ENCODE peak calls at places on chromosomes 12 and 14, in eight cellular contexts. C, T, Y, S, M, U, O and G are unnamed samples.

GRCh38 chr14:33556382-33557121 is 394.3 kb downstream of the EGLN3 start:
- DNase-seq in Y (peak; percentile 24), S (no peak), O (no peak), U (no peak), C (no peak), M (no peak), T (no peak), G (no peak)

GRCh38 chr14:66011855-66012254 is 474.3 kb upstream of the CCDC196 start:
- DNase-seq in S (no peak), C (no peak), U (no peak), Y (no peak), M (no peak), O (no peak), T (no peak), G (no peak)

GRCh38 chr12:39912211-39912980 is 193.5 kb downstream of the SLC2A13 start:
- DNase-seq in S (no peak), C (no peak), T (peak; percentile 5), U (no peak), O (no peak), M (no peak), Y (no peak), G (peak; percentile 92)

GRCh38 chr12:32047846-32048245 is 58.8 kb upstream of the BICD1 start:
- DNase-seq in O (no peak), Y (no peak), T (no peak), S (no peak), M (no peak), C (no peak), U (no peak), G (no peak)

GRCh38 chr12:129887047-129887568 is 16.7 kb downstream of the TMEM132D start:
- DNase-seq in M (no peak), U (no peak), S (no peak), C (no peak), Y (peak; percentile 62), O (no peak), T (no peak), G (no peak)

GRCh38 chr12:47410383-47410782 is 295.4 kb downstream of the RPAP3 start:
- DNase-seq in Y (no peak), U (no peak), T (no peak), M (no peak), C (no peak), S (no peak), O (no peak), G (no peak)

GRCh38 chr12:93572712-93573551 is 457 bp downstream of the SOCS2 start:
- DNase-seq in Y (peak; percentile 32), T (no peak), O (peak; percentile 31), S (peak; percentile 59), U (peak; percentile 49), C (peak; percentile 47), M (no peak), G (no peak)

GRCh38 chr12:131621701-131622421 is 89.0 kb upstream of the SFSWAP start:
- DNase-seq in O (no peak), Y (no peak), M (no peak), T (no peak), U (no peak), C (no peak), S (no peak), G (no peak)

GRCh38 chr14:65686761-65687160 is 274.2 kb downstream of the FUT8 start:
- DNase-seq in U (no peak), T (no peak), S (no peak), Y (no peak), C (no peak), M (no peak), O (no peak), G (no peak)

GRCh38 chr14:68784298-68784910 is 8.5 kb downstream of the ZFP36L1 start:
- DNase-seq in O (peak; percentile 22), S (no peak), U (no peak), Y (no peak), C (no peak), T (no peak), M (no peak), G (peak; percentile 93)

GRCh38 chr12:57124259-57124877 is 3.9 kb upstream of the LRP1 start:
- DNase-seq in U (peak; percentile 74), C (peak; percentile 81), M (peak; percentile 53), O (peak; percentile 84), S (peak; percentile 84), Y (peak; percentile 66), T (peak; percentile 67), G (peak; percentile 84)

GRCh38 chr12:122584177-122584576 is 57.1 kb downstream of the KNTC1 start:
- DNase-seq in O (no peak), U (no peak), S (no peak), C (no peak), T (no peak), Y (no peak), M (no peak), G (no peak)